ENCODE peak calls at places on chromosomes 6 and 20, in four cellular contexts. One of them, this sample, is unnamed.
A peak's percentile ranks its signal among the peaks of the same experiment; 100 is the strongest.

GRCh38 chr20:57166568-57167291 is 99.7 kb downstream of the BMP7 start:
- DNase-seq in K562: no peak
- DNase-seq in GM12878: no peak
- DNase-seq in HepG2: no peak
- DNase-seq in this sample: no peak

GRCh38 chr6:15569035-15569995 is 93.5 kb downstream of the DTNBP1 start:
- DNase-seq in K562: peak; percentile 81
- DNase-seq in GM12878: no peak
- DNase-seq in HepG2: no peak
- DNase-seq in this sample: no peak

GRCh38 chr6:1526689-1527088 is 83.0 kb upstream of the FOXC1 start:
- DNase-seq in K562: no peak
- DNase-seq in GM12878: no peak
- DNase-seq in HepG2: no peak
- DNase-seq in this sample: no peak

GRCh38 chr6:31847276-31847978 is 15.2 kb downstream of the NEU1 start:
- DNase-seq in K562: peak; percentile 16
- DNase-seq in GM12878: no peak
- DNase-seq in HepG2: no peak
- DNase-seq in this sample: no peak

GRCh38 chr6:125485757-125486156 is 184.0 kb upstream of the HDDC2 start:
- DNase-seq in K562: no peak
- DNase-seq in GM12878: no peak
- DNase-seq in HepG2: no peak
- DNase-seq in this sample: no peak

GRCh38 chr6:68651018-68651985 is 16.2 kb downstream of the ADGRB3 start:
- DNase-seq in K562: no peak
- DNase-seq in GM12878: no peak
- DNase-seq in HepG2: no peak
- DNase-seq in this sample: no peak

GRCh38 chr20:3710027-3710426 is 2.4 kb downstream of the SIGLEC1 start:
- DNase-seq in K562: peak; percentile 20
- DNase-seq in GM12878: no peak
- DNase-seq in HepG2: no peak
- DNase-seq in this sample: no peak

GRCh38 chr6:123363912-123364311 is 272.8 kb downstream of the TRDN start:
- DNase-seq in K562: no peak
- DNase-seq in GM12878: no peak
- DNase-seq in HepG2: no peak
- DNase-seq in this sample: no peak

GRCh38 chr6:25456249-25456648 is 177.1 kb downstream of the CARMIL1 start:
- DNase-seq in K562: no peak
- DNase-seq in GM12878: no peak
- DNase-seq in HepG2: no peak
- DNase-seq in this sample: no peak

GRCh38 chr6:6696867-6697531 is 108.5 kb downstream of the LY86 start:
- DNase-seq in K562: peak; percentile 74
- DNase-seq in GM12878: no peak
- DNase-seq in HepG2: peak; percentile 29
- DNase-seq in this sample: peak; percentile 79

GRCh38 chr6:169810066-169810989 is 58.9 kb downstream of the ERMARD start:
- DNase-seq in K562: no peak
- DNase-seq in GM12878: no peak
- DNase-seq in HepG2: peak; percentile 41
- DNase-seq in this sample: peak; percentile 70

GRCh38 chr20:25327521-25328235 is 63.0 kb downstream of the ABHD12 start:
- DNase-seq in K562: no peak
- DNase-seq in GM12878: no peak
- DNase-seq in HepG2: no peak
- DNase-seq in this sample: no peak

GRCh38 chr20:46458891-46459750 is 52.7 kb upstream of the ELMO2 start:
- DNase-seq in K562: peak; percentile 22
- DNase-seq in GM12878: peak; percentile 8
- DNase-seq in HepG2: no peak
- DNase-seq in this sample: peak; percentile 94

GRCh38 chr6:7542878-7543394 is 1.5 kb downstream of the DSP start:
- DNase-seq in K562: no peak
- DNase-seq in GM12878: no peak
- DNase-seq in HepG2: peak; percentile 93
- DNase-seq in this sample: peak; percentile 68

GRCh38 chr6:27630727-27631613 is 158.1 kb upstream of the ZNF184 start:
- DNase-seq in K562: peak; percentile 84
- DNase-seq in GM12878: peak; percentile 49
- DNase-seq in HepG2: peak; percentile 74
- DNase-seq in this sample: peak; percentile 89

GRCh38 chr6:111113731-111114438 is 26.6 kb downstream of the SLC16A10 start:
- DNase-seq in K562: no peak
- DNase-seq in GM12878: no peak
- DNase-seq in HepG2: no peak
- DNase-seq in this sample: no peak

DNA sequence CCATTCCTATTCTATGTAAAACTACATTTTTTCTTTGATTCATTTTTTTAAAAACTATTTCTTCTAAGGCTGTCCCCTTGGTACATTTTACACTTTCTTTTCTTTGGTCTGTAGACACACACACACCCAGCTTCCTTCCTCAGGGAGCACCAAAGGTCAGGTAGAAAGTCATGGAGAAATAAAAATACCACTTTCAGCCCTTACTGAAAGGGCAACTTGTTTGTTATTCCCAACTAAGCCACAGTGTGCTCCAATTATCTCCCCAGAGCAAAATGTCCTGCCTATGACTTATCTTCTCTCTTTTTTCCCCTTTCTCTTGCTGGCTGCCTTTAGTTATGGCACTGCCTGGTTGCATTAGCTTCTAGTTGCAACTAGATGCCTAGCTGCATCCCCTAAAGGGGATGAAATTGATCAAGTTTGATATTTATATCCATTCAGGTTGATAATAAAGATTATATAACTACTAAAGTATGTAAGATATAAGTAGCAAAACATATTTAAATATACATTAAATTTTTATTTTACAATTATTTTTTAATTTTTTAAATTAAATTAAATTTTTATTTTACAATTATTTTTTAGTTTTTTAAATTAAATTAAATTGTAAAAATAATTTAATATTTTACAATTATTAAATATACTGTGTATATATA is 21.6 kb upstream of the LRRC1 start:
- DNase-seq in K562: no peak
- DNase-seq in GM12878: no peak
- DNase-seq in HepG2: no peak
- DNase-seq in this sample: no peak
- TF ChIP-seq NR2C2 in K562: no peak
- TF ChIP-seq NR2C2 in GM12878: no peak
- TF ChIP-seq NR2C2 in HepG2: no peak
- TF ChIP-seq NR2C2 in this sample: no peak

DNA sequence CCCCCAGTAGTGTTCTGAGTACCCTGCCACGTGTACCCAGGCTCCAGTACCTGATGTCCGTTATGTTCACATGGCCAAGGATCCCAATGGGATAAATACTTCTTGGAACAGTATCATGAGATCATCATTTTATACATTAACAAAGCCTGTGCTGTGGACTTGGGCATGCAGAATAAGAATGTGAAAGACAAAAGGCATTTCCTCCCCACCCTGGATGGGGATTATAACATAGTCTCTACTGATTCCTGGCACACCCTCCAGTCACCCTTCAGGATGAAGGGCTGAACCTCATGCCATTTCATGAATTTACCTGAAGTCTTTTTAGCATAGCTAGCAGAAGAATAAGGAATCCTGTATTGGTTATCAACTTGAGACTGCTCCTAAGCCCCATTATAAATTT is 2.8 kb downstream of the TNFRSF21 start:
- DNase-seq in K562: no peak
- DNase-seq in GM12878: no peak
- DNase-seq in HepG2: no peak
- DNase-seq in this sample: no peak
- TF ChIP-seq NR2C2 in K562: no peak
- TF ChIP-seq NR2C2 in GM12878: no peak
- TF ChIP-seq NR2C2 in HepG2: no peak
- TF ChIP-seq NR2C2 in this sample: no peak

DNA sequence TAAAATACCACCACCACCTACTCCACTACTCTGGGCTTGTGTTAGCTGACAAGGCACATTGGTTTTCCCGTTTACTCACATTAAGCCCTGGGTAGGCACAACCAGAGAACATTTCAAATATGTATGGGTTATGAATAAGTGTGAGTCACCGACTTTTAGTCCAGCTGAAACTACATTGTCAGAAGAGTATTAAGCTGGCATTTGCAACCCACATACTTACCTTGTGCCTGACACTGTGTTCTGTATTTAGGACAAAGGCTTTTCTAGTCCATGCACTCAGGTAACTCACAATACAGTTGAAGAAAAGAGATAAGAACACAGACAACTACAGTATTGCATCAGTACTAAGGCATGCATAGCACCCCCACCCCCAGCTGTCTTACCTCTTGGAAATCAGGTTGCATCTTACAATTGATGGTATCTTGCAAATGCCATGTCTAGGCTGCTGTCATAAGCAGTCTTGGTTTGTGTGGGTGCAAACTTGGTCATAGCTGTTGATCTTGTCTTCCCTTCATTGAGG is 40.3 kb upstream of the AHI1 start:
- DNase-seq in K562: no peak
- DNase-seq in GM12878: no peak
- DNase-seq in HepG2: no peak
- DNase-seq in this sample: no peak
- TF ChIP-seq NR2C2 in K562: no peak
- TF ChIP-seq NR2C2 in GM12878: no peak
- TF ChIP-seq NR2C2 in HepG2: no peak
- TF ChIP-seq NR2C2 in this sample: no peak

DNA sequence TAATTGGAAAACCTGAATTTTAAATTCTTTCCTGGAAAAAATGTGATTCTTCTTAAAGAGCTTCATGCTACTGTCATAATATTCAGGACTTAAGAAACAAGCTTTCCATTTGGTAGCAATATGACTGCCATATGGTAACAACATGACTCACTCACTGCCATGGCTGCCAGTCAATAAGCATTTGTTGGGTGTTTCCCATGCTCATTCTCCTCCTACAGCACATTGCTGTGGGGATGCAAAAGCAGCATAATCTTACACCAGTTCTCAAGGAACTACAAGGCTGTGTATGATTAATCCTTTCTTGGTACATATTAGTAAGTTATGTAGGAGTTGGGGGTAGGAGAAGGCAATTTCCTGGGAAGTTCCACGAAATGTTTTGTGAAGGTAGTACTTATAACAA is 76.8 kb downstream of the CEP162 start:
- DNase-seq in K562: no peak
- DNase-seq in GM12878: no peak
- DNase-seq in HepG2: no peak
- DNase-seq in this sample: no peak
- TF ChIP-seq NR2C2 in K562: no peak
- TF ChIP-seq NR2C2 in GM12878: no peak
- TF ChIP-seq NR2C2 in HepG2: no peak
- TF ChIP-seq NR2C2 in this sample: no peak

This sample was measured in WTC11.